ENCODE peak calls at places on chromosomes 3 and 15, in ten cellular contexts. One of them, this sample, is unnamed.

GRCh38 chr3:62325896-62326295 is 47.5 kb downstream of the FEZF2 start:
- DNase-seq in Calu3: no peak
- DNase-seq in H1: no peak
- DNase-seq in stomach: no peak
- DNase-seq in nephron progenitor cell: no peak
- DNase-seq in A673: no peak
- DNase-seq in GM12878: no peak
- DNase-seq in astrocyte of the cerebellum: no peak
- DNase-seq in GM12865: no peak
- DNase-seq in fibroblast of pulmonary artery: no peak
- DNase-seq in this sample: no peak

GRCh38 chr15:40754883-40755815 is at the start of gene RMDN3:
- DNase-seq in Calu3: peak
- DNase-seq in H1: peak
- DNase-seq in stomach: peak
- DNase-seq in nephron progenitor cell: peak
- DNase-seq in A673: peak
- DNase-seq in GM12878: peak
- DNase-seq in astrocyte of the cerebellum: peak
- DNase-seq in GM12865: peak
- DNase-seq in fibroblast of pulmonary artery: peak
- DNase-seq in this sample: no peak

GRCh38 chr15:65583701-65584100 is 27.2 kb downstream of the INTS14 start:
- DNase-seq in Calu3: no peak
- DNase-seq in H1: no peak
- DNase-seq in stomach: no peak
- DNase-seq in nephron progenitor cell: peak
- DNase-seq in A673: no peak
- DNase-seq in GM12878: peak
- DNase-seq in astrocyte of the cerebellum: peak
- DNase-seq in GM12865: peak
- DNase-seq in fibroblast of pulmonary artery: peak
- DNase-seq in this sample: peak

GRCh38 chr3:49552087-49552486 is 2.2 kb upstream of the BSN start:
- DNase-seq in Calu3: no peak
- DNase-seq in H1: no peak
- DNase-seq in stomach: no peak
- DNase-seq in nephron progenitor cell: no peak
- DNase-seq in A673: no peak
- DNase-seq in GM12878: no peak
- DNase-seq in astrocyte of the cerebellum: no peak
- DNase-seq in GM12865: no peak
- DNase-seq in fibroblast of pulmonary artery: no peak
- DNase-seq in this sample: no peak

GRCh38 chr3:53890726-53891499 is 746 bp downstream of the SELENOK start:
- DNase-seq in Calu3: no peak
- DNase-seq in H1: peak
- DNase-seq in stomach: peak
- DNase-seq in nephron progenitor cell: no peak
- DNase-seq in A673: no peak
- DNase-seq in GM12878: no peak
- DNase-seq in astrocyte of the cerebellum: no peak
- DNase-seq in GM12865: peak
- DNase-seq in fibroblast of pulmonary artery: peak
- DNase-seq in this sample: no peak

GRCh38 chr3:88093266-88093665 is 34.2 kb downstream of the ZNF654 start:
- DNase-seq in Calu3: no peak
- DNase-seq in H1: no peak
- DNase-seq in stomach: no peak
- DNase-seq in nephron progenitor cell: no peak
- DNase-seq in A673: no peak
- DNase-seq in GM12878: no peak
- DNase-seq in astrocyte of the cerebellum: no peak
- DNase-seq in GM12865: no peak
- DNase-seq in fibroblast of pulmonary artery: no peak
- DNase-seq in this sample: no peak

GRCh38 chr3:81549831-81550230 is 211.6 kb downstream of the GBE1 start:
- DNase-seq in Calu3: no peak
- DNase-seq in H1: no peak
- DNase-seq in stomach: no peak
- DNase-seq in nephron progenitor cell: no peak
- DNase-seq in A673: no peak
- DNase-seq in GM12878: no peak
- DNase-seq in astrocyte of the cerebellum: no peak
- DNase-seq in GM12865: no peak
- DNase-seq in fibroblast of pulmonary artery: no peak
- DNase-seq in this sample: no peak

GRCh38 chr15:97521894-97522293 is 438.6 kb upstream of the ARRDC4 start:
- DNase-seq in Calu3: no peak
- DNase-seq in H1: no peak
- DNase-seq in stomach: no peak
- DNase-seq in nephron progenitor cell: peak
- DNase-seq in A673: peak
- DNase-seq in GM12878: no peak
- DNase-seq in astrocyte of the cerebellum: no peak
- DNase-seq in GM12865: no peak
- DNase-seq in fibroblast of pulmonary artery: peak
- DNase-seq in this sample: no peak

GRCh38 chr3:183825380-183826161 is at the start of gene MAP6D1:
- DNase-seq in Calu3: peak
- DNase-seq in H1: peak
- DNase-seq in stomach: no peak
- DNase-seq in nephron progenitor cell: peak
- DNase-seq in A673: peak
- DNase-seq in GM12878: no peak
- DNase-seq in astrocyte of the cerebellum: peak
- DNase-seq in GM12865: peak
- DNase-seq in fibroblast of pulmonary artery: peak
- DNase-seq in this sample: peak

GRCh38 chr3:183826448-183826847 is 1.1 kb upstream of the MAP6D1 start:
- DNase-seq in Calu3: no peak
- DNase-seq in H1: no peak
- DNase-seq in stomach: no peak
- DNase-seq in nephron progenitor cell: no peak
- DNase-seq in A673: no peak
- DNase-seq in GM12878: no peak
- DNase-seq in astrocyte of the cerebellum: no peak
- DNase-seq in GM12865: no peak
- DNase-seq in fibroblast of pulmonary artery: no peak
- DNase-seq in this sample: no peak

GRCh38 chr3:183822631-183823030 is 2.7 kb downstream of the MAP6D1 start:
- DNase-seq in Calu3: no peak
- DNase-seq in H1: peak
- DNase-seq in stomach: no peak
- DNase-seq in nephron progenitor cell: peak
- DNase-seq in A673: no peak
- DNase-seq in GM12878: no peak
- DNase-seq in astrocyte of the cerebellum: no peak
- DNase-seq in GM12865: no peak
- DNase-seq in fibroblast of pulmonary artery: no peak
- DNase-seq in this sample: no peak

GRCh38 chr3:183824761-183825379 is 507 bp downstream of the MAP6D1 start:
- DNase-seq in Calu3: peak
- DNase-seq in H1: peak
- DNase-seq in stomach: no peak
- DNase-seq in nephron progenitor cell: peak
- DNase-seq in A673: peak
- DNase-seq in GM12878: no peak
- DNase-seq in astrocyte of the cerebellum: no peak
- DNase-seq in GM12865: no peak
- DNase-seq in fibroblast of pulmonary artery: no peak
- DNase-seq in this sample: no peak

GRCh38 chr3:183823963-183824362 is 1.4 kb downstream of the MAP6D1 start:
- DNase-seq in Calu3: no peak
- DNase-seq in H1: no peak
- DNase-seq in stomach: no peak
- DNase-seq in nephron progenitor cell: no peak
- DNase-seq in A673: no peak
- DNase-seq in GM12878: no peak
- DNase-seq in astrocyte of the cerebellum: no peak
- DNase-seq in GM12865: no peak
- DNase-seq in fibroblast of pulmonary artery: no peak
- DNase-seq in this sample: no peak
- TF ChIP-seq CTCF in Calu3: no peak
- TF ChIP-seq CTCF in H1: peak
- TF ChIP-seq CTCF in stomach: no peak
- TF ChIP-seq CTCF in nephron progenitor cell: no peak
- TF ChIP-seq CTCF in A673: peak
- TF ChIP-seq CTCF in GM12878: no peak
- TF ChIP-seq CTCF in astrocyte of the cerebellum: no peak
- TF ChIP-seq CTCF in GM12865: no peak
- TF ChIP-seq CTCF in fibroblast of pulmonary artery: no peak
- TF ChIP-seq CTCF in this sample: no peak

DNA sequence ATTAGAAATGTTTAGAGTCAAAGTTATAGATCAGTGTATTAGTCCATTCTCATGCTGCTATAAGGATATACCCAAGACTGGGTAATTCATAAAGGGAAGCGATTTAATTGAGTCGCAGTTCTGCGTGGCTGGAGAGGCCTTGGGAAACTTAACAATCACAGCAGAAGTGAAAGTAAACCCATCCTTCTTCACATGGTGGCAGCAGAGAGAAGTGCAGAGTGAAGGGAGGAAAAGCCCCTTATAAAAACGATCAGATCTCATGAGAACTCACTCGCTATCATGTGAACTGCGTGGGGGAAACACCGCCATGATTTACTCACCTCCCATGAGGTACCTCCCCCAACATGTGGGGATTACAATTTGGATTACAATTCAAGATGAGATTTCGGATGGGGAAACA is 871.5 kb downstream of the DIPK2A start:
- DNase-seq in Calu3: no peak
- DNase-seq in H1: no peak
- DNase-seq in stomach: no peak
- DNase-seq in nephron progenitor cell: no peak
- DNase-seq in A673: peak
- DNase-seq in GM12878: no peak
- DNase-seq in astrocyte of the cerebellum: no peak
- DNase-seq in GM12865: no peak
- DNase-seq in fibroblast of pulmonary artery: peak
- DNase-seq in this sample: no peak
- TF ChIP-seq CTCF in Calu3: no peak
- TF ChIP-seq CTCF in H1: peak
- TF ChIP-seq CTCF in stomach: no peak
- TF ChIP-seq CTCF in nephron progenitor cell: no peak
- TF ChIP-seq CTCF in A673: peak
- TF ChIP-seq CTCF in GM12878: no peak
- TF ChIP-seq CTCF in astrocyte of the cerebellum: peak
- TF ChIP-seq CTCF in GM12865: no peak
- TF ChIP-seq CTCF in fibroblast of pulmonary artery: peak
- TF ChIP-seq CTCF in this sample: no peak

GRCh38 chr3:193791041-193792032 is 198.3 kb downstream of the OPA1 start:
- DNase-seq in Calu3: peak
- DNase-seq in H1: no peak
- DNase-seq in stomach: peak
- DNase-seq in nephron progenitor cell: no peak
- DNase-seq in A673: no peak
- DNase-seq in GM12878: no peak
- DNase-seq in astrocyte of the cerebellum: no peak
- DNase-seq in GM12865: no peak
- DNase-seq in fibroblast of pulmonary artery: no peak
- DNase-seq in this sample: no peak

GRCh38 chr3:193789455-193789854 is 196.4 kb downstream of the OPA1 start:
- DNase-seq in Calu3: no peak
- DNase-seq in H1: no peak
- DNase-seq in stomach: no peak
- DNase-seq in nephron progenitor cell: no peak
- DNase-seq in A673: no peak
- DNase-seq in GM12878: no peak
- DNase-seq in astrocyte of the cerebellum: no peak
- DNase-seq in GM12865: no peak
- DNase-seq in fibroblast of pulmonary artery: no peak
- DNase-seq in this sample: no peak

GRCh38 chr3:193790086-193790990 is 197.3 kb downstream of the OPA1 start:
- DNase-seq in Calu3: no peak
- DNase-seq in H1: no peak
- DNase-seq in stomach: no peak
- DNase-seq in nephron progenitor cell: no peak
- DNase-seq in A673: no peak
- DNase-seq in GM12878: no peak
- DNase-seq in astrocyte of the cerebellum: no peak
- DNase-seq in GM12865: no peak
- DNase-seq in fibroblast of pulmonary artery: no peak
- DNase-seq in this sample: no peak

GRCh38 chr3:193787496-193787870 is 194.5 kb downstream of the OPA1 start:
- DNase-seq in Calu3: no peak
- DNase-seq in H1: no peak
- DNase-seq in stomach: no peak
- DNase-seq in nephron progenitor cell: no peak
- DNase-seq in A673: no peak
- DNase-seq in GM12878: no peak
- DNase-seq in astrocyte of the cerebellum: no peak
- DNase-seq in GM12865: no peak
- DNase-seq in fibroblast of pulmonary artery: no peak
- DNase-seq in this sample: no peak

DNA sequence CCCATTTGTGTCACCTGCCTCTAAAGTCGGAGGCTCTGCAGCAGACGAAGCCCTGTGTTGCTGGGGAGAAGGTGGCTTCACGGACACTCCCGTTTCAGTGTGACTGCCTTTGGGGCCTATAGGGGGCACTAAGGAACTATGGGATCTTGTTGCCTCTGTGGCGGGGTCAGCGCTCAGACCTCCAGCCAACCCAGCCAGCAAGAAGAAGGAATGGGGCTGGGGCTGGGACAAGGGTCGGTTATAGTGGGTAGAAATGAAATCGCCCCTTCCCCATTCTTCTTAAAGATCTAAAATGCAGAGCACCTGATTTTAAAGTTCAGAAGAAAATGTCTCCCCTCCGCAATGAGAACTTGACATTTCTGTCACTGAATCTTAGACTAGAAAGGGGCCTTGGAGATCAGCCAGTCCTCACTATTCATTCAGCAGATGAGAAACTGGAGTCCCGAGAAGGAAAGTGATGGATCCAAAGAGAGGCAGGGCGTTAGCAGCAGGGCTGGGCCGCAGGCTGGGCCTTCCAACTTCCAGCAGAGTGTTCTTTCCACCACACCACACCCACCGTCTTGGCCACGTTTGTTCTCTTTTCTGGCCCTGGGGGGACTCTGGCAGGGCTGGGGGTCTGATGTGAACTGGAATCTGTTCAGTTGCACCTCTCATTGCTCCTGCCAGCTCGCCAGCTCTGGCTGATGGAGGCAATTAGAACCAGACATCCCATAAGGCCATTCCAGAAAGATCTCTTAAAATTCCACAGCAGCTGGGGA is 195.4 kb downstream of the OPA1 start:
- DNase-seq in Calu3: peak
- DNase-seq in H1: peak
- DNase-seq in stomach: peak
- DNase-seq in nephron progenitor cell: peak
- DNase-seq in A673: peak
- DNase-seq in GM12878: peak
- DNase-seq in astrocyte of the cerebellum: peak
- DNase-seq in GM12865: peak
- DNase-seq in fibroblast of pulmonary artery: peak
- DNase-seq in this sample: no peak
- TF ChIP-seq CTCF in Calu3: peak
- TF ChIP-seq CTCF in H1: peak
- TF ChIP-seq CTCF in stomach: peak
- TF ChIP-seq CTCF in nephron progenitor cell: peak
- TF ChIP-seq CTCF in A673: peak
- TF ChIP-seq CTCF in GM12878: peak
- TF ChIP-seq CTCF in astrocyte of the cerebellum: peak
- TF ChIP-seq CTCF in GM12865: peak
- TF ChIP-seq CTCF in fibroblast of pulmonary artery: peak
- TF ChIP-seq CTCF in this sample: peak

DNA sequence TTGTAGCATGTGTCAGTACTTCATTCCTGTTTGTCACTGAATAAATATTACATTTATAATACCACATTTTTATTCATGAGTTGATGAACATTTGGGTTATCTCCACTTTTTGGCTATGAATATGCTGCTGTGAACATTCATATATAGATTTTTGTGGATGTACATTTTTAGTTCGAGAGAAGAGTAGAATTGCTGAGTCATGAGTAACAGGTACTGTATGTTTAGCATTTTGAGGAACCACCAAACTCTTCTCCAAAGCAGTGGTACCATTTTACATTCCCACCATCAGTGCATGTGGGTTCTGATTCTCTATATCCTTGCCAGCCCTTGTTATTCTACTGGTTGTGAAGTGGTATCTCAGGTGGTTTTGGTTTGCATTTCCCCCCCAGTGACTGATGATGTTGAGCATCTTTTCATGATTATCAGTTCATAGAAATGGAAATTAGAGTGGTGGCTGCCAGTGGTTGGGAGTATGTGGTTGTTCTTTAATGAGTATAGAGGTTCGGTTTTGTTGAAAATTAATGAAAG is 59.6 kb downstream of the CCDC66 start:
- DNase-seq in Calu3: no peak
- DNase-seq in H1: no peak
- DNase-seq in stomach: no peak
- DNase-seq in nephron progenitor cell: no peak
- DNase-seq in A673: no peak
- DNase-seq in GM12878: no peak
- DNase-seq in astrocyte of the cerebellum: no peak
- DNase-seq in GM12865: no peak
- DNase-seq in fibroblast of pulmonary artery: no peak
- DNase-seq in this sample: no peak
- TF ChIP-seq CTCF in Calu3: no peak
- TF ChIP-seq CTCF in H1: no peak
- TF ChIP-seq CTCF in stomach: no peak
- TF ChIP-seq CTCF in nephron progenitor cell: no peak
- TF ChIP-seq CTCF in A673: no peak
- TF ChIP-seq CTCF in GM12878: no peak
- TF ChIP-seq CTCF in astrocyte of the cerebellum: no peak
- TF ChIP-seq CTCF in GM12865: no peak
- TF ChIP-seq CTCF in fibroblast of pulmonary artery: no peak
- TF ChIP-seq CTCF in this sample: no peak

This sample was measured in HFF-Myc.